ENCODE peak calls at places on chromosomes 3 and 15, in four cellular contexts. One of them, this sample, is unnamed.
A peak's percentile ranks its signal among the peaks of the same experiment; 100 is the strongest.

GRCh38 chr3:190646996-190647395 is 133.1 kb downstream of the IL1RAP start:
- DNase-seq in AG09309: no peak
- DNase-seq in GM12878: no peak
- DNase-seq in psoas muscle: no peak
- DNase-seq in this sample: no peak

GRCh38 chr3:194328080-194328571 is 23.0 kb downstream of the CPN2 start:
- DNase-seq in AG09309: no peak
- DNase-seq in GM12878: no peak
- DNase-seq in psoas muscle: peak; percentile 71
- DNase-seq in this sample: peak; percentile 54

GRCh38 chr3:58079773-58080172 is 71.6 kb downstream of the FLNB start:
- DNase-seq in AG09309: no peak
- DNase-seq in GM12878: no peak
- DNase-seq in psoas muscle: no peak
- DNase-seq in this sample: no peak

GRCh38 chr15:89105147-89105546 is 16.9 kb downstream of the ABHD2 start:
- DNase-seq in AG09309: peak; percentile 91
- DNase-seq in GM12878: no peak
- DNase-seq in psoas muscle: no peak
- DNase-seq in this sample: peak; percentile 92

GRCh38 chr3:62876064-62876463 is 848 bp upstream of the CADPS start:
- DNase-seq in AG09309: no peak
- DNase-seq in GM12878: no peak
- DNase-seq in psoas muscle: peak; percentile 49
- DNase-seq in this sample: peak; percentile 16

GRCh38 chr15:53536479-53537120 is 222.9 kb downstream of the WDR72 start:
- DNase-seq in AG09309: no peak
- DNase-seq in GM12878: no peak
- DNase-seq in psoas muscle: no peak
- DNase-seq in this sample: no peak

GRCh38 chr3:162391301-162391700 is 894.7 kb downstream of the OTOL1 start:
- DNase-seq in AG09309: no peak
- DNase-seq in GM12878: no peak
- DNase-seq in psoas muscle: no peak
- DNase-seq in this sample: no peak

GRCh38 chr3:187125319-187126031 is 13.8 kb downstream of the RPL39L start:
- DNase-seq in AG09309: no peak
- DNase-seq in GM12878: peak; percentile 46
- DNase-seq in psoas muscle: no peak
- DNase-seq in this sample: no peak

GRCh38 chr15:72532991-72533601 is 59.0 kb downstream of the ARIH1 start:
- DNase-seq in AG09309: no peak
- DNase-seq in GM12878: no peak
- DNase-seq in psoas muscle: no peak
- DNase-seq in this sample: no peak

GRCh38 chr15:98964461-98965454 is 42.8 kb downstream of the PGPEP1L start:
- DNase-seq in AG09309: no peak
- DNase-seq in GM12878: no peak
- DNase-seq in psoas muscle: no peak
- DNase-seq in this sample: no peak

DNA sequence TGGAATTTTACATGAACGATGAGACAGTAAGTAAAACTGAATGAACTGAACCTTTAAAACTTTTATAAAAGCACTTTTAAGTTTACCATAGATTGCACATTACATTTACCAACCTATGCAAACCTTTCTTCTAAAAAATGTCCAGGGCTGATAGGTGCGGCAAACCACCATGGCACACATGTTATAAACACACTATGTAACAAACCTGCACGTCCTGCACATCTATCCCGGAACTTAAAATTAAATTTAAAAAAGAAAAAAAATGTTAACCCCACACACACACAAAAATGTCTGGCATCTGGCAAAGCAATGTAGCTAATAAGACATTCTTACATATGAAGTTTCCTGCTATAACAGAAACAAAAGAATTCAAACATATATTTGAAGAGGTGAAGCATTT is 613 bp downstream of the NRG4 start:
- DNase-seq in AG09309: no peak
- DNase-seq in GM12878: no peak
- DNase-seq in psoas muscle: no peak
- DNase-seq in this sample: no peak
- H3K4me3 ChIP-seq in AG09309: no peak overlapping the region
- H3K4me3 ChIP-seq in GM12878: no peak overlapping the region
- H3K4me3 ChIP-seq in psoas muscle: peak overlapping the region; percentile 65
- H3K4me3 ChIP-seq in this sample: no peak overlapping the region

GRCh38 chr15:23395030-23395692 is 40.6 kb downstream of the GOLGA8S start:
- DNase-seq in AG09309: no peak
- DNase-seq in GM12878: no peak
- DNase-seq in psoas muscle: no peak
- DNase-seq in this sample: no peak

GRCh38 chr15:23401627-23402026 is 45.4 kb downstream of the GOLGA6L2 start:
- DNase-seq in AG09309: no peak
- DNase-seq in GM12878: no peak
- DNase-seq in psoas muscle: no peak
- DNase-seq in this sample: no peak

GRCh38 chr15:23397779-23398178 is 43.2 kb downstream of the GOLGA8S start:
- DNase-seq in AG09309: no peak
- DNase-seq in GM12878: no peak
- DNase-seq in psoas muscle: no peak
- DNase-seq in this sample: no peak

DNA sequence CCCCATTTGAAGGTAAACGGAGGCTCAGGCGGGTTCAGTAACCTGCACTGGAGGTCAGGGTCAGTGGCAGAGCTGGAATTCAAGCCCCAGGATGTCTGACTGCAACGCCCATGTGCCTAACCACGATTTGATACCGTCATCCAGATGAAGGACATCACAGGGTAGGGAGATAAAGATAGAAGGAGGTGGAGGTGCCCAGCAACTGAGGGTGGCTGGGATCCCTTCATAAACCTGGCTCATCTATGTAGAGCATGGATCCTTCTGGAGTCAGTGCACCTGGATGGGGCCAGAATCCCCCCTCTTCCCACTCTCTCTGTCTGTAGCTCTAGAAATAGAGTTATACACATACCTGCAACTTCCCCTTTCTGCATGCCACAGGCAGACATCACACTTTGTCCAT is 41.3 kb downstream of the GOLGA8S start:
- DNase-seq in AG09309: no peak
- DNase-seq in GM12878: no peak
- DNase-seq in psoas muscle: no peak
- DNase-seq in this sample: no peak
- H3K4me3 ChIP-seq in AG09309: no peak overlapping the region
- H3K4me3 ChIP-seq in GM12878: no peak overlapping the region
- H3K4me3 ChIP-seq in psoas muscle: no peak overlapping the region
- H3K4me3 ChIP-seq in this sample: no peak overlapping the region

DNA sequence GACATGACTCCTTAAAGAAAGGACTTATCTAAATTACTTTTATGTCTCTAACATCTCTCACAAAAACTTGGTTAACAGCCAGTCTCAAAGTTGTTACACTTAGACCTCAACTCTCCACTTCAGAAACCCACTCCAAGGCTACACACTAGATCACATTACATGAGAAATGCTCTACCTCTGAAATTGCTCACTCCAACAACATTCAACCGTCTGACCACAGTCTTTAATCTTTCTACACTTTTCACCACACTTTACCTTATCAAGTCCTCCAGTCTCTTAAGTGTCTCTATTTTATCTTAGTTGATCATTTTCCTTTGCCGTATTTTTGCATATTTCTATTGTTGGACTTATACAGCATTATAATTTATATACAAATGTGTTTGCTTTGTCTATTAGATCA is 5.8 kb downstream of the SLC12A6 start:
- DNase-seq in AG09309: no peak
- DNase-seq in GM12878: no peak
- DNase-seq in psoas muscle: no peak
- DNase-seq in this sample: no peak
- H3K4me3 ChIP-seq in AG09309: no peak overlapping the region
- H3K4me3 ChIP-seq in GM12878: peak overlapping the region; percentile 8
- H3K4me3 ChIP-seq in psoas muscle: no peak overlapping the region
- H3K4me3 ChIP-seq in this sample: no peak overlapping the region

DNA sequence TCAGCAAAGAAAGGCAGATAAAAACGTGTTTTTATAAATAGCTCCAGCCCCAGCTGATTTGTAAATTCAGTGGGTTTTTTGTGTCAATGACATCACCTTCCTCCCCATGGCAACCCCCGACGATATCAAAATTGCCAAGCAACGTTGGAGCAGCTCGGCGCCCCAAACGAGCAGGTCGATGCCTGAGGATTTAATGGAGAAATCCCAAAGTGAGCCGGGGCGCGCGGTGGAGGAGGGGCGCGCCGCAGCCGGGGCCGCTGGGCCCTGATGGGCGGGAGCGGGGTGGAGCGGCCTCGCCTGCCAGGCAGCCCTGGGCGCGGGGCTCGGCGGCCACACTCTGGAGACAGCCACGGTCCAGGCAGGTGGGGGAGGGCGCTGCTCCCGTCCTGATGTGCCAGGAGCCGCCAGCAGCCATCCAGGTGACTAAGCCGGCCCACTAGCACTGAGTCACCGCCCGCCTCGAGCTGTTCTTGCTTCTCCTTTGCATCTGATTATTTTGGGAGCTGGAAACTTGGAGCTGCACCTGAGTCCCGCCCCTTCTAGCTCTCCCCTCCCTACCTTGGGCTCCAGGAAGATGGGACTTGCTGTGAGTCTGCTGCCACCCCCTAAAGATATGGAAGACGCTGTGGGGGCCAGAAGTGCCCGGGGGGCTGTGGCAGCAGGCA is at the start of gene PAK6:
- DNase-seq in AG09309: no peak
- DNase-seq in GM12878: no peak
- DNase-seq in psoas muscle: peak; percentile 68
- DNase-seq in this sample: no peak
- H3K4me3 ChIP-seq in AG09309: peak within 1 kb of the TSS; percentile 32
- H3K4me3 ChIP-seq in GM12878: peak within 1 kb of the TSS; percentile 55
- H3K4me3 ChIP-seq in psoas muscle: peak within 1 kb of the TSS; percentile 50
- H3K4me3 ChIP-seq in this sample: peak within 1 kb of the TSS; percentile 38

GRCh38 chr3:48563382-48563918 is at the start of gene UCN2:
- DNase-seq in AG09309: no peak
- DNase-seq in GM12878: no peak
- DNase-seq in psoas muscle: no peak
- DNase-seq in this sample: no peak

GRCh38 chr3:48561045-48561736 is 2.4 kb downstream of the UCN2 start:
- DNase-seq in AG09309: no peak
- DNase-seq in GM12878: no peak
- DNase-seq in psoas muscle: peak; percentile 74
- DNase-seq in this sample: no peak

GRCh38 chr3:48562367-48563095 is 1.1 kb downstream of the UCN2 start:
- DNase-seq in AG09309: no peak
- DNase-seq in GM12878: no peak
- DNase-seq in psoas muscle: no peak
- DNase-seq in this sample: no peak

GRCh38 chr3:48558446-48559134 is 2.0 kb upstream of the PFKFB4 start:
- DNase-seq in AG09309: no peak
- DNase-seq in GM12878: no peak
- DNase-seq in psoas muscle: peak; percentile 74
- DNase-seq in this sample: no peak

GRCh38 chr3:48560648-48561018 is 2.9 kb downstream of the UCN2 start:
- DNase-seq in AG09309: no peak
- DNase-seq in GM12878: no peak
- DNase-seq in psoas muscle: no peak
- DNase-seq in this sample: no peak
- H3K4me3 ChIP-seq in AG09309: peak overlapping the region; percentile 9
- H3K4me3 ChIP-seq in GM12878: peak overlapping the region; percentile 54
- H3K4me3 ChIP-seq in psoas muscle: peak overlapping the region; percentile 60
- H3K4me3 ChIP-seq in this sample: peak overlapping the region; percentile 19

GRCh38 chr3:130759692-130760338 is 13.2 kb upstream of the PIK3R4 start:
- DNase-seq in AG09309: peak; percentile 16
- DNase-seq in GM12878: no peak
- DNase-seq in psoas muscle: peak; percentile 53
- DNase-seq in this sample: no peak
- H3K4me3 ChIP-seq in AG09309: no peak overlapping the region
- H3K4me3 ChIP-seq in GM12878: no peak overlapping the region
- H3K4me3 ChIP-seq in psoas muscle: no peak overlapping the region
- H3K4me3 ChIP-seq in this sample: no peak overlapping the region